ENCODE peak calls at places on chromosome 12, in nine cellular contexts. P, Y, O, K, T, W, H, J and A are unnamed samples.

GRCh38 chr12:104482113-104482512 is 25.4 kb downstream of the CHST11 start:
- DNase-seq in P (no peak), Y (no peak), O (no peak), K (no peak), T (no peak), W (no peak), H (no peak), J (no peak), A (no peak)

GRCh38 chr12:7934560-7935463 is 1.2 kb downstream of the SLC2A3 start:
- DNase-seq in P (no peak), Y (no peak), O (no peak), K (no peak), T (no peak), W (no peak), H (no peak), J (peak), A (no peak)

GRCh38 chr12:95208678-95209077 is 8.6 kb downstream of the FGD6 start:
- DNase-seq in P (no peak), Y (no peak), O (no peak), K (no peak), T (no peak), W (no peak), H (no peak), J (no peak), A (no peak)

GRCh38 chr12:2853626-2854025 is 3.2 kb downstream of the TEX52 start:
- DNase-seq in P (peak), Y (peak), O (peak), K (peak), T (no peak), W (peak), H (peak), J (peak), A (no peak)

GRCh38 chr12:111638576-111638975 is 39.5 kb upstream of the ATXN2 start:
- DNase-seq in P (no peak), Y (no peak), O (no peak), K (no peak), T (no peak), W (no peak), H (no peak), J (no peak), A (no peak)

GRCh38 chr12:96395236-96395635 is 5.0 kb downstream of the CDK17 start:
- DNase-seq in P (no peak), Y (no peak), O (no peak), K (peak), T (no peak), W (no peak), H (no peak), J (no peak), A (no peak)

GRCh38 chr12:58364389-58365086 is 423.2 kb downstream of the ATP23 start:
- DNase-seq in P (no peak), Y (peak), O (peak), K (peak), T (peak), W (peak), H (no peak), J (no peak), A (peak)

GRCh38 chr12:112616469-112617190 is 174.9 kb upstream of the RPH3A start:
- DNase-seq in P (no peak), Y (no peak), O (no peak), K (no peak), T (no peak), W (no peak), H (no peak), J (peak), A (no peak)

GRCh38 chr12:106416273-106416672 is 58.7 kb downstream of the POLR3B start:
- DNase-seq in P (no peak), Y (no peak), O (no peak), K (no peak), T (no peak), W (no peak), H (no peak), J (no peak), A (no peak)

GRCh38 chr12:77923882-77924281 is 93.2 kb downstream of the NAV3 start:
- DNase-seq in P (no peak), Y (no peak), O (no peak), K (no peak), T (no peak), W (no peak), H (no peak), J (no peak), A (no peak)

GRCh38 chr12:6341439-6342139 is at the start of gene TNFRSF1A:
- DNase-seq in P (peak), Y (no peak), O (peak), K (peak), T (peak), W (peak), H (peak), J (no peak), A (no peak)